ENCODE peak calls at places on chromosomes 12 and 14, in ten cellular contexts. K is bronchial epithelial cell; A is IMR-90; E is fibroblast of mammary gland; W is tibial nerve; X is A549; I is CD8-positive, alpha-beta T cell; N is right lobe of liver; M is right atrium auricular region; P is WTC11. G is an unnamed sample.
A peak's percentile ranks its signal among the peaks of the same experiment; 100 is the strongest.

GRCh38 chr12:114476159-114476558 is 70.2 kb upstream of the TBX5 start:
- DNase-seq in K (peak; percentile 12), A (peak; percentile 66), E (peak; percentile 62), W (no peak), X (peak; percentile 49), I (no peak), N (no peak), M (no peak), P (no peak), G (no peak)

GRCh38 chr14:61690039-61690438 is 5.3 kb upstream of the HIF1A start:
- DNase-seq in K (peak; percentile 58), A (peak; percentile 46), E (no peak), W (no peak), X (no peak), I (no peak), N (no peak), M (no peak), P (no peak), G (no peak)

GRCh38 chr14:88036422-88036821 is 31.5 kb downstream of the GPR65 start:
- DNase-seq in K (no peak), A (no peak), E (no peak), W (no peak), X (no peak), I (no peak), N (no peak), M (no peak), P (no peak), G (no peak)

GRCh38 chr14:53670701-53671100 is 285.9 kb downstream of the BMP4 start:
- DNase-seq in K (peak; percentile 86), A (peak; percentile 89), E (peak; percentile 93), W (no peak), X (peak; percentile 5), I (no peak), N (no peak), M (no peak), P (no peak), G (no peak)

GRCh38 chr14:99246536-99247083 is 25.4 kb downstream of the BCL11B start:
- DNase-seq in K (no peak), A (no peak), E (no peak), W (no peak), X (no peak), I (no peak), N (no peak), M (no peak), P (peak; percentile 66), G (no peak)

GRCh38 chr14:67900188-67900587 is 80.6 kb downstream of the RAD51B start:
- DNase-seq in K (no peak), A (no peak), E (no peak), W (no peak), X (no peak), I (no peak), N (no peak), M (no peak), P (no peak), G (no peak)

GRCh38 chr12:24230061-24230460 is 280.6 kb upstream of the SOX5 start:
- DNase-seq in K (no peak), A (no peak), E (no peak), W (no peak), X (no peak), I (no peak), N (no peak), M (no peak), P (no peak), G (no peak)

GRCh38 chr12:49930515-49931288 is 19.8 kb upstream of the AQP2 start:
- DNase-seq in K (peak; percentile 89), A (peak; percentile 83), E (peak; percentile 82), W (no peak), X (no peak), I (no peak), N (no peak), M (no peak), P (no peak), G (no peak)

GRCh38 chr14:60003991-60004390 is 84.0 kb downstream of the LRRC9 start:
- DNase-seq in K (peak; percentile 36), A (no peak), E (no peak), W (no peak), X (no peak), I (no peak), N (no peak), M (no peak), P (no peak), G (no peak)

GRCh38 chr14:75315143-75315542 is 36.5 kb downstream of the FOS start:
- DNase-seq in K (no peak), A (peak; percentile 52), E (peak; percentile 69), W (no peak), X (no peak), I (no peak), N (no peak), M (peak; percentile 73), P (no peak), G (no peak)

GRCh38 chr12:11753826-11754225 is 104.4 kb downstream of the ETV6 start:
- DNase-seq in K (no peak), A (no peak), E (no peak), W (no peak), X (no peak), I (no peak), N (no peak), M (no peak), P (no peak), G (no peak)

GRCh38 chr14:52007637-52008036 is 18.3 kb downstream of the RTRAF start:
- DNase-seq in K (no peak), A (no peak), E (no peak), W (no peak), X (no peak), I (no peak), N (no peak), M (no peak), P (no peak), G (no peak)

GRCh38 chr12:109822416-109822815 is 10.8 kb downstream of the TRPV4 start:
- DNase-seq in K (no peak), A (no peak), E (no peak), W (no peak), X (no peak), I (no peak), N (no peak), M (no peak), P (no peak), G (no peak)

GRCh38 chr12:128827724-128828123 is 4.0 kb upstream of the SLC15A4 start:
- DNase-seq in K (no peak), A (no peak), E (no peak), W (no peak), X (no peak), I (no peak), N (no peak), M (peak; percentile 21), P (no peak), G (no peak)

GRCh38 chr12:128823216-128823915 is 392 bp downstream of the SLC15A4 start:
- DNase-seq in K (peak; percentile 7), A (no peak), E (no peak), W (no peak), X (no peak), I (no peak), N (peak; percentile 60), M (no peak), P (peak; percentile 18), G (peak; percentile 45)

GRCh38 chr12:128820723-128821432 is 2.9 kb downstream of the SLC15A4 start:
- DNase-seq in K (no peak), A (no peak), E (no peak), W (peak; percentile 38), X (no peak), I (no peak), N (peak; percentile 57), M (no peak), P (no peak), G (peak; percentile 39)

GRCh38 chr12:128825845-128826244 is 2.1 kb upstream of the SLC15A4 start:
- DNase-seq in K (no peak), A (no peak), E (no peak), W (no peak), X (no peak), I (no peak), N (no peak), M (no peak), P (no peak), G (no peak)

DNA sequence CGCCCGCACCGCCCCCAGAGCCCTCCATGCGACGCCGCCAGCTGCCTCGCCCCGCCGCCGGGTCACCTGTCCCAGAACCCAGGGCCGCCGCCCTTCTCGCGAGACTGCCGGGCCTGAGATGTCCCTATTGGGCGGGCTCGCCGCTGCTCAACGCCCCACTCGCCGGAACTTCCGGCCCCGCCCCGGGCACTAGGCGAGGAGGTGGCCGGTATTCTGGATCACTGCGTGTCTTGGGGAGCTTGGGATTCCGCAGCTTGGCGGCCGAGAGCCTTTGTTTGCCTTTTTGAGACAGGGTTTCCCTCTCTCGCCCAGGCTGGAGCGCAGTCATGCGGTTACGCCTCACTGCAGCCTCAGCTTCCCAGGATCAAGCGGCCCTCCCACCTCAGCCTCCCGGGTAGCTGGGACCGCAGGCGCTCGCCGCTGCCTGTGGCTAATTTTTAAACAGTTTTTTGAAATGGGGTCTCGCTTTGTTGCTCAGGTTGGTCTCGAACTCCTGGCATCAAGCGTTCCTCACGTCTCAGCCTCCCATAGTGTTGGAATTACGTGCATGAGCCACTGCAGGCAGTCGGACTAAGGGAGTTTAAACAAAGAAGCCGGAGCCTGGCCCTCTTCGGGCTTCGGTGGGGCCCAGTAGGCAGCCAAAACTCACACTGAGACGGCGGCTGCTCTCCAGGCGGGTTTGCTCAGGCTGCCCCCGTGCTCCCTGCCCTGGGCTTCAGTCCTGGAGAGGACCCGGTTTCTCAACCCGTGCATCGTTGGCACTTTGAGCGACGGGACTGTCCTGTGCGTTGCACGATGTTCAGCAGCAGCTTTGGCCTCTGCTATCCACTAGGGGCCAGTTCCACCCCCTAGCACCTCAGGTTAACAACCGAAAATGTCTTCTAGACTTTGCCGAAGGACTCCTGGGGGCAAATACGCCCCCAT is at the start of gene SLC15A4:
- DNase-seq in K (peak; percentile 73), A (peak; percentile 84), E (peak; percentile 83), W (peak; percentile 94), X (peak; percentile 94), I (peak; percentile 84), N (peak; percentile 99), M (peak; percentile 96), P (peak; percentile 81), G (peak; percentile 93)
- TF ChIP-seq CTCF in K (peak; percentile 39), A (peak; percentile 2), E (peak; percentile 16), W (no peak), X (no peak), I (no peak), N (peak; percentile 36), M (no peak), P (no peak), G (no peak)

GRCh38 chr12:22803725-22804124 is 178.8 kb downstream of the ETNK1 start:
- DNase-seq in K (no peak), A (no peak), E (no peak), W (no peak), X (peak; percentile 15), I (no peak), N (no peak), M (no peak), P (peak; percentile 45), G (no peak)
- TF ChIP-seq CTCF in K (no peak), A (no peak), E (no peak), W (no peak), X (no peak), I (no peak), N (no peak), M (no peak), P (no peak), G (no peak)

GRCh38 chr12:111024205-111024794 is 103.9 kb upstream of the MYL2 start:
- DNase-seq in K (peak; percentile 52), A (peak; percentile 4), E (peak; percentile 25), W (peak; percentile 13), X (peak; percentile 61), I (peak; percentile 19), N (peak; percentile 78), M (no peak), P (peak; percentile 84), G (no peak)
- TF ChIP-seq CTCF in K (peak; percentile 93), A (peak; percentile 48), E (peak; percentile 67), W (peak; percentile 18), X (peak; percentile 90), I (peak; percentile 74), N (peak; percentile 88), M (peak; percentile 72), P (peak; percentile 62), G (no peak)

GRCh38 chr14:33280646-33281045 is 342.0 kb downstream of the NPAS3 start:
- DNase-seq in K (peak; percentile 50), A (no peak), E (peak; percentile 76), W (no peak), X (no peak), I (no peak), N (no peak), M (no peak), P (no peak), G (no peak)
- TF ChIP-seq CTCF in K (no peak), A (no peak), E (no peak), W (no peak), X (no peak), I (no peak), N (no peak), M (no peak), P (no peak), G (no peak)